ENCODE peak calls at places on chromosomes 2 and 18, in five cellular contexts. P is KG1, F is glutamatergic neuron, L is MM.1S, Q is left ventricle myocardium inferior. N is an unnamed sample.

GRCh38 chr2:168171069-168171762 is 76.2 kb downstream of the STK39 start:
- DNase-seq in L (no peak), F (no peak), P (no peak), Q (no peak), N (no peak)

GRCh38 chr18:12907258-12907925 is 23.4 kb upstream of the PTPN2 start:
- DNase-seq in Q (no peak), P (no peak), L (no peak), F (no peak), N (no peak)

GRCh38 chr2:105873281-105873680 is 128.6 kb downstream of the NCK2 start:
- DNase-seq in L (no peak), F (no peak), Q (no peak), P (no peak), N (no peak)

GRCh38 chr2:88080545-88080944 is 12.9 kb downstream of the SMYD1 start:
- DNase-seq in L (no peak), Q (no peak), F (no peak), P (no peak), N (no peak)

GRCh38 chr2:9249036-9249800 is 42.6 kb downstream of the ASAP2 start:
- DNase-seq in L (no peak), F (no peak), P (no peak), Q (no peak), N (no peak)

GRCh38 chr18:67475673-67476072 is 40.8 kb downstream of the DSEL start:
- DNase-seq in L (no peak), P (no peak), Q (no peak), F (no peak), N (no peak)

GRCh38 chr2:157479081-157480027 is 35.5 kb upstream of the CYTIP start:
- DNase-seq in Q (no peak), F (no peak), P (no peak), L (peak), N (no peak)

GRCh38 chr2:241897231-241897916 is 27.8 kb downstream of the RTP5 start:
- DNase-seq in L (no peak), P (no peak), F (no peak), Q (no peak), N (peak)

GRCh38 chr2:69645026-69645425 is 1.5 kb upstream of the AAK1 start:
- DNase-seq in L (no peak), F (no peak), Q (no peak), P (no peak), N (no peak)

GRCh38 chr2:38898256-38898655 is 8.6 kb downstream of the ARHGEF33 start:
- DNase-seq in Q (no peak), L (no peak), F (no peak), P (no peak), N (no peak)

GRCh38 chr2:223523541-223523940 is 78.6 kb downstream of the SCG2 start:
- DNase-seq in F (no peak), P (no peak), Q (no peak), L (no peak), N (no peak)

N was measured in uterus.